ENCODE peak calls at places on chromosomes 13 and 19, in six cellular contexts. R is hepatic stellate cell; O is effector memory CD4-positive, alpha-beta T cell; Y is H54; K is PC-3; V is ureter. T is an unnamed sample.

GRCh38 chr13:29752175-29752574 is 98.2 kb downstream of the UBL3 start:
- DNase-seq in K (no peak), Y (no peak), O (no peak), V (no peak), R (no peak), T (no peak)

GRCh38 chr13:24997367-24997967 is 98.5 kb upstream of the PABPC3 start:
- DNase-seq in V (no peak), Y (no peak), R (peak), K (peak), O (no peak), T (no peak)

GRCh38 chr13:81058211-81058915 is 717.4 kb upstream of the SPRY2 start:
- DNase-seq in K (peak), R (no peak), V (no peak), Y (no peak), O (no peak), T (no peak)

GRCh38 chr19:16889883-16890460 is 1.2 kb downstream of the F2RL3 start:
- DNase-seq in V (no peak), K (no peak), Y (no peak), R (no peak), O (no peak), T (no peak)

GRCh38 chr13:94701313-94702180 is 10.8 kb downstream of the SOX21 start:
- DNase-seq in R (no peak), Y (no peak), K (no peak), V (no peak), O (no peak), T (no peak)

GRCh38 chr19:14107581-14108461 is 9.7 kb downstream of the PRKACA start:
- DNase-seq in Y (no peak), V (no peak), K (peak), R (peak), O (no peak), T (no peak)

GRCh38 chr19:4922530-4923378 is 13.5 kb downstream of the UHRF1 start:
- DNase-seq in Y (no peak), R (no peak), V (no peak), K (no peak), O (no peak), T (no peak)

GRCh38 chr13:32669030-32669646 is 82.9 kb downstream of the PDS5B start:
- DNase-seq in V (no peak), R (peak), O (no peak), K (peak), Y (no peak), T (no peak)

GRCh38 chr19:53357821-53358581 is 7.5 kb upstream of the ZNF525 start:
- DNase-seq in Y (no peak), V (no peak), K (no peak), R (no peak), O (no peak), T (no peak)

GRCh38 chr19:41239363-41239762 is 20.3 kb downstream of the AXL start:
- DNase-seq in O (no peak), R (no peak), Y (no peak), K (no peak), V (no peak), T (no peak)

GRCh38 chr19:36772341-36773222 is at the start of gene ZNF850:
- DNase-seq in Y (peak), V (peak), K (peak), R (peak), O (peak), T (no peak)

GRCh38 chr13:113548171-113548641 is 36.3 kb upstream of the TFDP1 start:
- DNase-seq in R (no peak), Y (no peak), V (peak), O (no peak), K (no peak), T (no peak)

GRCh38 chr19:50836543-50837195 is 3.3 kb upstream of the KLK15 start:
- DNase-seq in O (no peak), R (no peak), K (no peak), Y (no peak), V (no peak), T (no peak)

GRCh38 chr13:112078879-112079526 is 12.1 kb downstream of the SOX1 start:
- DNase-seq in O (no peak), V (peak), R (no peak), Y (no peak), K (no peak), T (no peak)

GRCh38 chr19:1066748-1067340 is at the start of gene ARHGAP45:
- DNase-seq in O (peak), V (no peak), K (peak), Y (no peak), R (no peak), T (no peak)

GRCh38 chr13:80716610-80717081 is 375.7 kb upstream of the SPRY2 start:
- DNase-seq in O (no peak), R (no peak), Y (no peak), V (no peak), K (no peak), T (no peak)

GRCh38 chr19:36008336-36008978 is at the start of gene SYNE4:
- DNase-seq in R (no peak), Y (no peak), V (no peak), K (peak), O (no peak), T (no peak)

GRCh38 chr13:82654851-82655517 is 1227.3 kb downstream of the SLITRK1 start:
- DNase-seq in R (no peak), O (no peak), Y (peak), K (no peak), V (peak), T (peak)

GRCh38 chr19:35462476-35462953 is 14.5 kb downstream of the FFAR2 start:
- DNase-seq in K (no peak), R (no peak), O (peak), V (no peak), Y (no peak), T (no peak)

GRCh38 chr13:44576396-44577235 is 486 bp upstream of the TSC22D1 start:
- DNase-seq in O (peak), Y (no peak), V (no peak), R (peak), K (no peak), T (no peak)

GRCh38 chr19:584240-585001 is 5.3 kb upstream of the HCN2 start:
- DNase-seq in R (peak), V (no peak), Y (no peak), K (peak), O (peak), T (no peak)

GRCh38 chr13:64371045-64371444 is 2859.1 kb downstream of the PCDH9 start:
- DNase-seq in R (no peak), K (peak), Y (peak), V (no peak), O (no peak), T (peak)

GRCh38 chr19:46573679-46574522 is 27.2 kb upstream of the CALM3 start:
- DNase-seq in O (no peak), V (no peak), Y (no peak), K (no peak), R (no peak), T (no peak)

GRCh38 chr13:33817513-33817842 is 471 bp upstream of the RFC3 start:
- DNase-seq in Y (no peak), K (no peak), O (no peak), V (no peak), R (no peak), T (no peak)